ENCODE peak calls at places on chromosomes 6 and 20, in ten cellular contexts. B is amniotic stem cell, G is astrocyte of the cerebellum, D is hypothalamus, O is ureter, T is MM.1S, U is SW 1271, H is 8988T, W is right atrium auricular region, P is KG1. M is an unnamed sample.

GRCh38 chr6:20028562-20028961 is 183.7 kb downstream of the MBOAT1 start:
- DNase-seq in O (no peak), U (no peak), W (no peak), B (no peak), P (no peak), T (no peak), D (no peak), G (no peak), H (no peak), M (no peak)

GRCh38 chr20:3406481-3407425 is 716 bp downstream of the DNAAF9 start:
- DNase-seq in D (peak; percentile 67), H (peak; percentile 22), T (no peak), O (peak; percentile 53), W (peak; percentile 66), U (no peak), P (no peak), B (peak; percentile 25), G (no peak), M (peak; percentile 91)

GRCh38 chr6:21666200-21666671 is 72.7 kb downstream of the SOX4 start:
- DNase-seq in P (no peak), U (no peak), D (no peak), W (no peak), O (no peak), T (no peak), G (no peak), B (no peak), H (no peak), M (no peak)

GRCh38 chr6:81138236-81138635 is 614.2 kb downstream of the TENT5A start:
- DNase-seq in P (no peak), O (no peak), W (no peak), D (no peak), U (no peak), H (no peak), G (no peak), T (no peak), B (no peak), M (no peak)

GRCh38 chr20:2446845-2447244 is 23.7 kb downstream of the SNRPB start:
- DNase-seq in T (no peak), O (no peak), U (no peak), W (no peak), H (no peak), B (no peak), D (no peak), P (no peak), G (no peak), M (no peak)

GRCh38 chr6:133671376-133671775 is 217.5 kb upstream of the TCF21 start:
- DNase-seq in O (no peak), H (no peak), T (no peak), G (no peak), U (no peak), W (no peak), D (no peak), B (no peak), P (no peak), M (no peak)

GRCh38 chr6:130381459-130382380 is 15.9 kb downstream of the TMEM200A start:
- DNase-seq in W (no peak), O (no peak), B (no peak), U (no peak), G (no peak), D (no peak), T (peak; percentile 73), H (no peak), P (peak; percentile 39), M (no peak)

GRCh38 chr20:37411408-37412306 is 65.7 kb downstream of the SRC start:
- DNase-seq in U (no peak), O (no peak), W (no peak), H (no peak), T (no peak), B (no peak), G (no peak), P (no peak), D (no peak), M (no peak)

GRCh38 chr6:21341910-21342309 is 251.6 kb upstream of the SOX4 start:
- DNase-seq in P (no peak), T (no peak), U (no peak), B (no peak), H (no peak), G (no peak), D (no peak), W (no peak), O (no peak), M (no peak)

GRCh38 chr6:155024628-155025027 is 29.5 kb downstream of the TIAM2 start:
- DNase-seq in T (no peak), O (no peak), G (no peak), U (no peak), H (no peak), D (no peak), P (no peak), B (no peak), W (no peak), M (no peak)

GRCh38 chr6:16060039-16060438 is 68.8 kb upstream of the MYLIP start:
- DNase-seq in H (no peak), T (no peak), W (no peak), P (no peak), G (no peak), O (no peak), U (no peak), D (no peak), B (no peak), M (no peak)

GRCh38 chr6:24484657-24485318 is 4.6 kb downstream of the GPLD1 start:
- DNase-seq in P (no peak), O (no peak), D (no peak), T (no peak), H (no peak), W (no peak), B (no peak), U (no peak), G (no peak), M (no peak)